ENCODE peak calls at places on chromosomes 4 and X, in seven cellular contexts. One of them, this sample, is unnamed.

GRCh38 chrX:151396042-151396826 is 772 bp upstream of the VMA21 start:
- DNase-seq in neuronal stem cell: no peak
- DNase-seq in ovary: peak; percentile 41
- DNase-seq in thoracic aorta: peak; percentile 4
- DNase-seq in breast epithelium: peak; percentile 48
- DNase-seq in psoas muscle: no peak
- DNase-seq in astrocyte: peak; percentile 61
- DNase-seq in this sample: no peak

GRCh38 chrX:109936114-109936513 is 66.8 kb upstream of the TMEM164 start:
- DNase-seq in neuronal stem cell: no peak
- DNase-seq in ovary: no peak
- DNase-seq in thoracic aorta: no peak
- DNase-seq in breast epithelium: no peak
- DNase-seq in psoas muscle: no peak
- DNase-seq in astrocyte: no peak
- DNase-seq in this sample: no peak

GRCh38 chr4:1053080-1053661 is 41.7 kb downstream of the FGFRL1 start:
- DNase-seq in neuronal stem cell: no peak
- DNase-seq in ovary: no peak
- DNase-seq in thoracic aorta: no peak
- DNase-seq in breast epithelium: peak; percentile 56
- DNase-seq in psoas muscle: no peak
- DNase-seq in astrocyte: no peak
- DNase-seq in this sample: peak; percentile 56

GRCh38 chr4:85938062-85938461 is 421.8 kb downstream of the MAPK10 start:
- DNase-seq in neuronal stem cell: no peak
- DNase-seq in ovary: no peak
- DNase-seq in thoracic aorta: no peak
- DNase-seq in breast epithelium: no peak
- DNase-seq in psoas muscle: no peak
- DNase-seq in astrocyte: no peak
- DNase-seq in this sample: no peak

GRCh38 chrX:72358313-72358712 is 52.6 kb upstream of the CITED1 start:
- DNase-seq in neuronal stem cell: no peak
- DNase-seq in ovary: no peak
- DNase-seq in thoracic aorta: no peak
- DNase-seq in breast epithelium: no peak
- DNase-seq in psoas muscle: no peak
- DNase-seq in astrocyte: peak; percentile 34
- DNase-seq in this sample: no peak

GRCh38 chr4:179352221-179352620 is 1910.0 kb upstream of the AGA start:
- DNase-seq in neuronal stem cell: peak; percentile 9
- DNase-seq in ovary: no peak
- DNase-seq in thoracic aorta: no peak
- DNase-seq in breast epithelium: no peak
- DNase-seq in psoas muscle: no peak
- DNase-seq in astrocyte: no peak
- DNase-seq in this sample: no peak

GRCh38 chr4:128876194-128876593 is 66.7 kb downstream of the JADE1 start:
- DNase-seq in neuronal stem cell: no peak
- DNase-seq in ovary: no peak
- DNase-seq in thoracic aorta: no peak
- DNase-seq in breast epithelium: no peak
- DNase-seq in psoas muscle: no peak
- DNase-seq in astrocyte: no peak
- DNase-seq in this sample: no peak

GRCh38 chr4:118865091-118865708 is 23.5 kb upstream of the SYNPO2 start:
- DNase-seq in neuronal stem cell: peak; percentile 17
- DNase-seq in ovary: no peak
- DNase-seq in thoracic aorta: no peak
- DNase-seq in breast epithelium: no peak
- DNase-seq in psoas muscle: no peak
- DNase-seq in astrocyte: peak; percentile 53
- DNase-seq in this sample: no peak

GRCh38 chrX:1281511-1281910 is 12.9 kb downstream of the CSF2RA start:
- DNase-seq in neuronal stem cell: no peak
- DNase-seq in ovary: no peak
- DNase-seq in thoracic aorta: no peak
- DNase-seq in breast epithelium: no peak
- DNase-seq in psoas muscle: no peak
- DNase-seq in astrocyte: peak; percentile 20
- DNase-seq in this sample: no peak

GRCh38 chr4:98745372-98745771 is 87.0 kb upstream of the TSPAN5 start:
- DNase-seq in neuronal stem cell: no peak
- DNase-seq in ovary: no peak
- DNase-seq in thoracic aorta: no peak
- DNase-seq in breast epithelium: no peak
- DNase-seq in psoas muscle: no peak
- DNase-seq in astrocyte: no peak
- DNase-seq in this sample: no peak

GRCh38 chr4:88822034-88822433 is 124.4 kb upstream of the NAP1L5 start:
- DNase-seq in neuronal stem cell: no peak
- DNase-seq in ovary: no peak
- DNase-seq in thoracic aorta: no peak
- DNase-seq in breast epithelium: no peak
- DNase-seq in psoas muscle: no peak
- DNase-seq in astrocyte: no peak
- DNase-seq in this sample: no peak

GRCh38 chrX:11334165-11334564 is 41.0 kb downstream of the AMELX start:
- DNase-seq in neuronal stem cell: no peak
- DNase-seq in ovary: no peak
- DNase-seq in thoracic aorta: no peak
- DNase-seq in breast epithelium: no peak
- DNase-seq in psoas muscle: no peak
- DNase-seq in astrocyte: no peak
- DNase-seq in this sample: no peak

GRCh38 chr4:133969202-133969873 is 232.3 kb downstream of the PABPC4L start:
- DNase-seq in neuronal stem cell: no peak
- DNase-seq in ovary: no peak
- DNase-seq in thoracic aorta: no peak
- DNase-seq in breast epithelium: no peak
- DNase-seq in psoas muscle: no peak
- DNase-seq in astrocyte: peak; percentile 79
- DNase-seq in this sample: peak; percentile 50

GRCh38 chr4:173505924-173506779 is 23.9 kb downstream of the HAND2 start:
- DNase-seq in neuronal stem cell: no peak
- DNase-seq in ovary: peak; percentile 56
- DNase-seq in thoracic aorta: no peak
- DNase-seq in breast epithelium: no peak
- DNase-seq in psoas muscle: no peak
- DNase-seq in astrocyte: no peak
- DNase-seq in this sample: peak; percentile 75

GRCh38 chr4:117324851-117325491 is 239.6 kb upstream of the TRAM1L1 start:
- DNase-seq in neuronal stem cell: no peak
- DNase-seq in ovary: no peak
- DNase-seq in thoracic aorta: no peak
- DNase-seq in breast epithelium: no peak
- DNase-seq in psoas muscle: no peak
- DNase-seq in astrocyte: peak; percentile 97
- DNase-seq in this sample: no peak

GRCh38 chr4:120139392-120139791 is 72.7 kb upstream of the MAD2L1 start:
- DNase-seq in neuronal stem cell: no peak
- DNase-seq in ovary: no peak
- DNase-seq in thoracic aorta: no peak
- DNase-seq in breast epithelium: no peak
- DNase-seq in psoas muscle: no peak
- DNase-seq in astrocyte: peak; percentile 1
- DNase-seq in this sample: no peak

GRCh38 chrX:101564651-101565050 is 14.3 kb downstream of the ARMCX1 start:
- DNase-seq in neuronal stem cell: no peak
- DNase-seq in ovary: no peak
- DNase-seq in thoracic aorta: no peak
- DNase-seq in breast epithelium: no peak
- DNase-seq in psoas muscle: no peak
- DNase-seq in astrocyte: no peak
- DNase-seq in this sample: no peak

GRCh38 chr4:125021189-125021588 is 293.6 kb upstream of the FAT4 start:
- DNase-seq in neuronal stem cell: no peak
- DNase-seq in ovary: no peak
- DNase-seq in thoracic aorta: no peak
- DNase-seq in breast epithelium: no peak
- DNase-seq in psoas muscle: no peak
- DNase-seq in astrocyte: no peak
- DNase-seq in this sample: no peak

GRCh38 chrX:41097326-41097725 is 12.1 kb downstream of the USP9X start:
- DNase-seq in neuronal stem cell: no peak
- DNase-seq in ovary: no peak
- DNase-seq in thoracic aorta: no peak
- DNase-seq in breast epithelium: no peak
- DNase-seq in psoas muscle: no peak
- DNase-seq in astrocyte: no peak
- DNase-seq in this sample: no peak

GRCh38 chrX:41092776-41093175 is 7.5 kb downstream of the USP9X start:
- DNase-seq in neuronal stem cell: no peak
- DNase-seq in ovary: no peak
- DNase-seq in thoracic aorta: no peak
- DNase-seq in breast epithelium: no peak
- DNase-seq in psoas muscle: no peak
- DNase-seq in astrocyte: no peak
- DNase-seq in this sample: no peak

GRCh38 chrX:41095962-41096955 is 11.0 kb downstream of the USP9X start:
- DNase-seq in neuronal stem cell: no peak
- DNase-seq in ovary: no peak
- DNase-seq in thoracic aorta: no peak
- DNase-seq in breast epithelium: no peak
- DNase-seq in psoas muscle: no peak
- DNase-seq in astrocyte: no peak
- DNase-seq in this sample: no peak

GRCh38 chrX:41090568-41091238 is 5.5 kb downstream of the USP9X start:
- DNase-seq in neuronal stem cell: no peak
- DNase-seq in ovary: no peak
- DNase-seq in thoracic aorta: no peak
- DNase-seq in breast epithelium: no peak
- DNase-seq in psoas muscle: no peak
- DNase-seq in astrocyte: no peak
- DNase-seq in this sample: no peak

GRCh38 chrX:41095174-41095573 is 9.9 kb downstream of the USP9X start:
- DNase-seq in neuronal stem cell: no peak
- DNase-seq in ovary: no peak
- DNase-seq in thoracic aorta: no peak
- DNase-seq in breast epithelium: no peak
- DNase-seq in psoas muscle: no peak
- DNase-seq in astrocyte: no peak
- DNase-seq in this sample: no peak
- H3K4me1 ChIP-seq in neuronal stem cell: peaks cover 4% of the 10 kb centered on the region
- H3K4me1 ChIP-seq in ovary: peaks cover 1% of the 10 kb centered on the region
- H3K4me1 ChIP-seq in thoracic aorta: peaks cover 51% of the 10 kb centered on the region
- H3K4me1 ChIP-seq in breast epithelium: no peaks in the 10 kb centered on the region
- H3K4me1 ChIP-seq in psoas muscle: peaks cover 63% of the 10 kb centered on the region
- H3K4me1 ChIP-seq in astrocyte: no peaks in the 10 kb centered on the region
- H3K4me1 ChIP-seq in this sample: peaks cover 50% of the 10 kb centered on the region

DNA sequence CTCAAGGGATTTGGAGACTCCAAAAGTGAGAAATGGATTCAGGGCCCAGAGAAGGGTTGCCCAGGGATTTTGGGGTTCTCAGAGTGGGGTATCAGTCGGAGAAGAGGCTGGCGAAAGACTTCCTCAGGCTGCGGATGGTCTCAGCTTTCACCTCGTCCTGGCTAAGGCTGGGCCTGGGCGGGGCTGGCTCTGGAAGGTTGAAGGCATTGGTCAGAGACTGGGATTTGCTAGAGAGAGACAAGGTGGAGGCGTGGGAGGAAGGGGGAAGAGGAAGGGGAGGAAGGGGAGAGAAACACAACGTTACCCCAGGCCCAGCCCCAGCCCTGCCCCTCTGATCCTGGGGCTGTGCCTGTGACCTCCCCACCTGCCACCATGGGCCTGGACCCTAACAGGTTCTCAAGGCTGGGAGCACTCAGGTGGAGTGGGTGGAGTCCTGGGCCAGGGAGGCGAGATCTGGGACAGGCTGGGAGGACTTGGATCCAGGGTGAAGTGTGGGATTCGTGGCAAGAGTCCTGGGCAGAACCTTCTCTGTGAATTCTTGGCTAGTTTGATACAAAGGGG is 9.4 kb upstream of the TIMP1 start:
- DNase-seq in neuronal stem cell: no peak
- DNase-seq in ovary: no peak
- DNase-seq in thoracic aorta: no peak
- DNase-seq in breast epithelium: no peak
- DNase-seq in psoas muscle: no peak
- DNase-seq in astrocyte: no peak
- DNase-seq in this sample: no peak
- H3K27ac ChIP-seq in neuronal stem cell: peak overlapping the region; percentile 57
- H3K27ac ChIP-seq in ovary: peak overlapping the region; percentile 90
- H3K27ac ChIP-seq in thoracic aorta: no peak overlapping the region
- H3K27ac ChIP-seq in breast epithelium: peak overlapping the region; percentile 74
- H3K27ac ChIP-seq in psoas muscle: no peak overlapping the region
- H3K27ac ChIP-seq in astrocyte: peak overlapping the region; percentile 3
- H3K27ac ChIP-seq in this sample: peak overlapping the region; percentile 49

DNA sequence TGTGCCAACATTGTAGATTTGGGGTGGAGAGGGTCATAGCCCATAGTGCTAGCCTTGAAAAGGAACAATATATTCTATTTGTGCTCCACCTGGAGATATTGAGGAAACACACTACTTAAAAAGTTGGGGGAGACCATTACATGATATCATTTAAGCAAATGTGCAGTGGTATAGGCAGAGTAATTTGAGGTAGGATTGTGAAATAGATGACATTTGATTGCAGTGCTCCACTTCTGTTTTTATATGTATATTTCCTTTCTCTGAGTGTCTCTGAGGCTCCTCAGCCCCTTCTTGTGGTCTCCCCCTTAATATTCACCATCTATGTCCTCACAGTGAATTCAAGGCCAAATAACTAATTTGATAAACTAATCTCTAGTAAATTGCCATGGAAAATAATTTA is 85.6 kb upstream of the NMU start:
- DNase-seq in neuronal stem cell: no peak
- DNase-seq in ovary: no peak
- DNase-seq in thoracic aorta: no peak
- DNase-seq in breast epithelium: no peak
- DNase-seq in psoas muscle: no peak
- DNase-seq in astrocyte: no peak
- DNase-seq in this sample: no peak
- H3K4me3 ChIP-seq in neuronal stem cell: no peak overlapping the region
- H3K4me3 ChIP-seq in ovary: no peak overlapping the region
- H3K4me3 ChIP-seq in thoracic aorta: no peak overlapping the region
- H3K4me3 ChIP-seq in breast epithelium: no peak overlapping the region
- H3K4me3 ChIP-seq in psoas muscle: no peak overlapping the region
- H3K4me3 ChIP-seq in astrocyte: no peak overlapping the region
- H3K4me3 ChIP-seq in this sample: no peak overlapping the region

GRCh38 chr4:87002682-87003043 is 67.9 kb downstream of the AFF1 start:
- DNase-seq in neuronal stem cell: peak; percentile 30
- DNase-seq in ovary: no peak
- DNase-seq in thoracic aorta: no peak
- DNase-seq in breast epithelium: no peak
- DNase-seq in psoas muscle: no peak
- DNase-seq in astrocyte: no peak
- DNase-seq in this sample: no peak

GRCh38 chr4:87005369-87005689 is 70.5 kb downstream of the AFF1 start:
- DNase-seq in neuronal stem cell: no peak
- DNase-seq in ovary: no peak
- DNase-seq in thoracic aorta: no peak
- DNase-seq in breast epithelium: no peak
- DNase-seq in psoas muscle: no peak
- DNase-seq in astrocyte: no peak
- DNase-seq in this sample: no peak

GRCh38 chr4:87005690-87006461 is 71.1 kb downstream of the AFF1 start:
- DNase-seq in neuronal stem cell: no peak
- DNase-seq in ovary: no peak
- DNase-seq in thoracic aorta: no peak
- DNase-seq in breast epithelium: no peak
- DNase-seq in psoas muscle: no peak
- DNase-seq in astrocyte: no peak
- DNase-seq in this sample: no peak

GRCh38 chr4:87006531-87007344 is 71.9 kb downstream of the AFF1 start:
- DNase-seq in neuronal stem cell: peak; percentile 97
- DNase-seq in ovary: peak; percentile 94
- DNase-seq in thoracic aorta: peak; percentile 51
- DNase-seq in breast epithelium: peak; percentile 92
- DNase-seq in psoas muscle: peak; percentile 97
- DNase-seq in astrocyte: peak; percentile 88
- DNase-seq in this sample: peak; percentile 96

GRCh38 chr4:87003266-87003665 is 68.5 kb downstream of the AFF1 start:
- DNase-seq in neuronal stem cell: no peak
- DNase-seq in ovary: no peak
- DNase-seq in thoracic aorta: no peak
- DNase-seq in breast epithelium: no peak
- DNase-seq in psoas muscle: no peak
- DNase-seq in astrocyte: no peak
- DNase-seq in this sample: no peak
- H3K4me1 ChIP-seq in neuronal stem cell: peaks cover 13% of the 10 kb centered on the region
- H3K4me1 ChIP-seq in ovary: peaks cover 13% of the 10 kb centered on the region
- H3K4me1 ChIP-seq in thoracic aorta: peaks cover 29% of the 10 kb centered on the region
- H3K4me1 ChIP-seq in breast epithelium: no peaks in the 10 kb centered on the region
- H3K4me1 ChIP-seq in psoas muscle: peaks cover 53% of the 10 kb centered on the region
- H3K4me1 ChIP-seq in astrocyte: peaks cover 12% of the 10 kb centered on the region
- H3K4me1 ChIP-seq in this sample: peaks cover 9% of the 10 kb centered on the region

This sample was measured in heart left ventricle.